ENCODE peak calls at places on chromosomes 16 and 17, in four cellular contexts. J is prostate gland, K is small intestine, N is uterus. V is an unnamed sample.

GRCh38 chr16:23145186-23145585 is 4.1 kb downstream of the USP31 start:
- DNase-seq in J (peak; percentile 35), K (no peak), N (peak; percentile 49), V (no peak)

GRCh38 chr16:85673529-85674417 is 15.0 kb downstream of the GINS2 start:
- DNase-seq in J (peak; percentile 83), K (peak; percentile 82), N (no peak), V (no peak)

GRCh38 chr17:3935140-3935542 is 18.9 kb upstream of the P2RX1 start:
- DNase-seq in J (peak; percentile 81), K (peak; percentile 85), N (no peak), V (peak; percentile 67)

GRCh38 chr16:27781195-27781524 is 231.2 kb downstream of the KATNIP start:
- DNase-seq in J (no peak), K (no peak), N (no peak), V (no peak)

GRCh38 chr16:88058136-88058535 is 106.9 kb downstream of the BANP start:
- DNase-seq in J (no peak), K (no peak), N (no peak), V (no peak)

GRCh38 chr16:87681990-87682570 is 79.8 kb downstream of the JPH3 start:
- DNase-seq in J (peak; percentile 26), K (no peak), N (no peak), V (peak; percentile 42)

GRCh38 chr17:77288115-77288619 is 147.4 kb downstream of the SEC14L1 start:
- DNase-seq in J (peak; percentile 89), K (peak; percentile 42), N (no peak), V (no peak)

GRCh38 chr16:46908540-46909372 is 24.6 kb downstream of the GPT2 start:
- DNase-seq in J (peak; percentile 40), K (peak; percentile 46), N (peak; percentile 49), V (peak; percentile 68)

GRCh38 chr16:29926675-29927522 is 873 bp upstream of the KCTD13 start:
- DNase-seq in J (peak; percentile 25), K (peak; percentile 62), N (peak; percentile 29), V (peak; percentile 38)

GRCh38 chr17:42429726-42430464 is 6.8 kb upstream of the CAVIN1 start:
- DNase-seq in J (no peak), K (no peak), N (no peak), V (no peak)

GRCh38 chr17:48749621-48750553 is 21.3 kb upstream of the HOXB13 start:
- DNase-seq in J (no peak), K (no peak), N (no peak), V (no peak)

GRCh38 chr16:75281826-75282225 is 30.4 kb upstream of the BCAR1 start:
- DNase-seq in J (no peak), K (no peak), N (no peak), V (no peak)

GRCh38 chr16:7555459-7555858 is 222.8 kb downstream of the RBFOX1 start:
- DNase-seq in J (no peak), K (no peak), N (no peak), V (no peak)

GRCh38 chr17:7897773-7898172 is 9.2 kb downstream of the CHD3 start:
- DNase-seq in J (no peak), K (peak; percentile 54), N (no peak), V (no peak)

GRCh38 chr17:34254651-34255380 is at the start of gene CCL2:
- DNase-seq in J (peak; percentile 73), K (peak; percentile 21), N (peak; percentile 81), V (peak; percentile 19)

GRCh38 chr17:65228734-65229390 is 91.7 kb downstream of the RGS9 start:
- DNase-seq in J (no peak), K (peak; percentile 29), N (no peak), V (no peak)

GRCh38 chr17:64326030-64326419 is 63.0 kb upstream of the TEX2 start:
- DNase-seq in J (no peak), K (no peak), N (no peak), V (no peak)

GRCh38 chr16:70267516-70267915 is 15.8 kb upstream of the EXOSC6 start:
- DNase-seq in J (no peak), K (peak; percentile 70), N (no peak), V (peak; percentile 63)

GRCh38 chr16:12667909-12668308 is 135.8 kb downstream of the CPPED1 start:
- DNase-seq in J (no peak), K (no peak), N (no peak), V (no peak)

GRCh38 chr16:12672986-12673385 is 130.7 kb downstream of the CPPED1 start:
- DNase-seq in J (no peak), K (no peak), N (no peak), V (no peak)

GRCh38 chr16:12674096-12674495 is 129.6 kb downstream of the CPPED1 start:
- DNase-seq in J (no peak), K (no peak), N (no peak), V (no peak)

GRCh38 chr16:12673466-12673865 is 130.2 kb downstream of the CPPED1 start:
- DNase-seq in J (no peak), K (no peak), N (no peak), V (no peak)

DNA sequence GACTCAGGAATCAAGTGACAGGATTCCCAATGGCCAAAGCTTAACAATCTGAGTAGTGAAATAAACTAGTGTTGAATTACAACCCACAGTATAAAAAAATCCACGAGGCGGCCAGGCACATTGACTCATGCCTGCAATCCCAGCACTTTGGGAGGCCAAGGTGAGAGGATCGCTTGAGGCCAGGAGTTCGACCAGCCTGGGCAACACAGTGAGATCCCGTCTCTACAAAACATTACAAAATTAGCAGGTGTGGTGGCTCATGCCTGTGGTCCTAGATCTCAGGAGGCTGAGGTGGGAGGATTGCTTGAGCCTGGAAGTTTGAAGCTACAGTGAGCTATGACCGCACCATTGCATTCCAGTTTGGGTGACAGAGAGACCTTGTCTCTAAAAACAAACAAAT is 133.8 kb downstream of the CPPED1 start:
- DNase-seq in J (no peak), K (no peak), N (no peak), V (no peak)
- H3K4me1 ChIP-seq in J (no peaks in the 10 kb centered on the region), K (no peaks in the 10 kb centered on the region), N (no peaks in the 10 kb centered on the region), V (no peaks in the 10 kb centered on the region)

GRCh38 chr16:89166696-89167424 is 4.7 kb upstream of the CDH15 start:
- DNase-seq in J (no peak), K (no peak), N (no peak), V (no peak)
- H3K4me3 ChIP-seq in J (no peak overlapping the region), K (no peak overlapping the region), N (no peak overlapping the region), V (no peak overlapping the region)

DNA sequence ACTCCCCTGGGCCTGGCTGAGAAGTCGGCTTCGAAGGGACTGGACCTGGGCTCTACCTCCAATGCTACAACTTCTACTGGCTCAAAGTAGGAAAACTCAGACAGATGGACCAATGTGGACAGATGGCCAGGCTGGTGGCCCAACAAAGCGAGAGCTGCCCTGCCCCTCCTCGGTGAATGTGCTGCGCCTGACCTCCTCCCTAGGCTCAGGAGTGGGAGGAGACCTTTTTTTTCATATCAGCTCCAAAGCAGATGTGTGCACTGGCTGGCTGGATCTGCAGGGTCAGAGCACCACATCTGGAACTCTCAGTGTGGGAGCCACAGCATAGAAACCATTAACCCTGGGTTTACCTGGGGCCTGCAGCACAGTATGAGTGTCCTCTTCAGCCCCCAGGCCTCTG is 20.8 kb downstream of the ATP6V0D1 start:
- DNase-seq in J (no peak), K (peak; percentile 58), N (no peak), V (no peak)
- H3K4me1 ChIP-seq in J (peaks cover 61% of the 10 kb centered on the region), K (peaks cover 29% of the 10 kb centered on the region), N (peaks cover 46% of the 10 kb centered on the region), V (no peaks in the 10 kb centered on the region)

DNA sequence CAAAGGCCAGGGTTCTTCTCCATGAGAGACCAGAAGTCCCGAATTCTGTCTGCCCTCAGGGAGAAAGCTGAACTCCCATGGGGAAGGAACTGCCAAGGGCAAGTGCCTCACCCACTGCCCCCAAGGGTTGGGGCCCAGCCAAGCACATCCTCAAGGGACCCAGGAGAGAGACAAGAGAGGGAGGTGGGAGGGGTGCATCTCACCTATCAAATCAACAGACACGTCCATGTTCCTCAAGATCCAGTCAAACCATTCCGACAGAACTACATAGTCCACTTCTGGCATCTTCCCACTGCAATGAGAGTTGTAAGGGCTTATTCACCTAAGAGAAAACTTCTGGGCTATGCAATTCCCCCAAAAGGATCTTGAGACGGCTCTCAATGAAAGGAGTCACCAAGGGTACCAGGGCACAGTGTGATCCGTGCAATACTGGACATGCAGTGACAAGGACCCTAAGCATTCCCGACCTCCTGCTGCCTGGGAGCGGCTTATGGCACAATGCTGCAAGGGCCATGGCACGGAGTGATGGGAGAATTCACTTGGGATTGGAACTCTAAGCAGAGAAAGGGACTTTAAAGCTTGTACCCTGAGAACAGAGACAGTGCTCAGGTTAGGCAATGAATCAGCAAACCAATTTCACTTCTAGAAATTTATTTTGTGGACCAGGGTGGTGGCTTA is 32.2 kb downstream of the TK2 start:
- DNase-seq in J (no peak), K (no peak), N (no peak), V (no peak)
- H3K4me3 ChIP-seq in J (no peak overlapping the region), K (no peak overlapping the region), N (no peak overlapping the region), V (no peak overlapping the region)

DNA sequence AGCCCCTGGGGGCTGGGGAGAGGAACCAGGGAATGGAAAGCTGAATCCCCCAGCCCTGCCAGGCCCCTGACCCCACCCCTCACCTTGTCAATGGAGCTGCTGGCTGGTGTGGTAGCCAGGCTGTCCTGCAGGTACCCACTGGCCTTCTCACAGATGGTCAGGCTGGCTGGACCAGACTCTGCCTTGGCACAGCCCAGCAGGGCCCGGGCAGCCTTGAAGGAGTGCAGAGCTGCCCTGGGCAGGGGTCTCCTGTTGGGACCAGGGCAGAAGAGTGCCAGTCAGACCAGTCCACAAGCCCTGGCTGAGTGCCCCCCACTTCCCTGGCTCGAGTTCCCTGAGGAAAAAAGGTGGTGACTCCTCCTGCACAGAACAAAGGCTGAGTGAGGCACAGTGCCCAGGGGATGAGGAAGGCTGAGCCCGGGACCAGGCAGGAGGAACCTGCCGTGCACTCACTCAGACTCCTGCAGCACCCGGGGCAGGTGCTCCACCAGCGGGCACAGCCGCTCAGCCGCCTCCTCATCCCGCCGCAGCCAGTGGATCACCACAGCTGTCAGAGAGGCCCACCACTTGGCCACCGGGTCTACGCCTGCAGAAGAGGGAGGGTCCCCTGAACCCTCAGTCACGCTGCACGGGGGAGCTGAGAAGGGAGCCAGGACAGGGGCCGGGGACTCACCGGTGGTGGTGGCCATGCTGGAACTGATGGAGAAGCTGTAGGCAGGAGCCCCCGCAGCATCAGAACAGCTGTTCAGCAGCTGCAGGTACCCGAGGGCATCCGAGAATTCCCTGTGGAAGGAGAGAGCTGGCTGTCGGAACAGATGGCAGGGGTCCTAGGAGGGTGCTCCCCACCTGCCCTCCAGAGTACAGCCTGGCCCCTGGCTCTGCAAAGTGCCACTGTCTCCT is 22.4 kb downstream of the SREBF1 start:
- DNase-seq in J (no peak), K (no peak), N (no peak), V (no peak)
- H3K4me1 ChIP-seq in J (peaks cover 43% of the 10 kb centered on the region), K (peaks cover 2% of the 10 kb centered on the region), N (peaks cover 20% of the 10 kb centered on the region), V (peaks cover 22% of the 10 kb centered on the region)

DNA sequence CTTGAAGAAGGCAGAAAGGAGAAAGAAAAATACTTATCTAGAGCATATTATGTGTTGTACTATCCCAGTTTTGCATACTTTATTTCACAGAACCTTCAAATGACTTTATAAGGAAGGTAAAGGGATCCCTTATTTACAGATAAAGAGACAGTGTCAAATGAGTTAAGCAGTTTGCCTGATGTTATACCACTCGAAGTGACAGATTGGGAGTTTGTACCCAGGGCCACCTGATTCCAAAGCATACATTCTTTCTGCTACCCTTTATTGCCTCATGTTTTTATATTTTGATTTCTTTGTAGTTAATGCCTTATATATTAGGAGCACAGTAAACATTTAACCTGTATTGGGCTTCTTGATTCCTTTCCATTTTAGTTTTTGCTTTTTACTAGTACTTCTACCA is 4.9 kb downstream of the EVI2B start:
- DNase-seq in J (no peak), K (peak; percentile 16), N (no peak), V (no peak)
- H3K4me3 ChIP-seq in J (no peak overlapping the region), K (no peak overlapping the region), N (no peak overlapping the region), V (no peak overlapping the region)

V was measured in Caco-2.